ENCODE peak calls at places on chromosomes 2 and 18, in nine cellular contexts. U, R, C, W, H, Z, T, I and L are unnamed samples.
A peak's percentile ranks its signal among the peaks of the same experiment; 100 is the strongest.

GRCh38 chr2:31539505-31539904 is 41.2 kb downstream of the SRD5A2 start:
- DNase-seq in T (no peak), I (no peak), W (no peak), Z (no peak), H (no peak), R (no peak), C (no peak), U (no peak), L (no peak)

GRCh38 chr2:161239416-161240109 is 68.7 kb upstream of the PSMD14 start:
- DNase-seq in W (peak; percentile 22), Z (no peak), I (no peak), T (no peak), U (no peak), H (no peak), R (no peak), C (no peak), L (no peak)

GRCh38 chr18:12574494-12575185 is 83.3 kb downstream of the SPIRE1 start:
- DNase-seq in U (peak; percentile 35), Z (no peak), I (peak; percentile 55), T (no peak), H (no peak), R (no peak), W (no peak), C (no peak), L (no peak)

GRCh38 chr2:62854600-62855514 is 149.3 kb downstream of the EHBP1 start:
- DNase-seq in W (no peak), U (no peak), H (no peak), C (no peak), T (no peak), Z (no peak), I (no peak), R (no peak), L (no peak)

GRCh38 chr18:3869848-3870247 is 419.9 kb downstream of the TGIF1 start:
- DNase-seq in Z (peak; percentile 77), H (no peak), C (no peak), R (no peak), W (no peak), U (peak; percentile 76), T (no peak), I (peak; percentile 13), L (no peak)

GRCh38 chr2:8303322-8303832 is 378.5 kb upstream of the ID2 start:
- DNase-seq in C (no peak), W (peak; percentile 54), R (peak; percentile 66), T (no peak), Z (no peak), I (peak; percentile 82), U (no peak), H (peak; percentile 81), L (peak; percentile 12)

GRCh38 chr18:76496200-76496890 is 1.3 kb upstream of the ZNF516 start:
- DNase-seq in Z (peak; percentile 47), T (peak; percentile 86), I (peak; percentile 67), C (peak; percentile 83), H (peak; percentile 72), W (peak; percentile 91), U (peak; percentile 74), R (peak; percentile 80), L (no peak)

GRCh38 chr2:157442636-157443035 is 1.3 kb downstream of the CYTIP start:
- DNase-seq in H (no peak), W (no peak), I (no peak), Z (no peak), T (no peak), R (no peak), C (no peak), U (no peak), L (no peak)

GRCh38 chr2:28525481-28525880 is 29.6 kb downstream of the PLB1 start:
- DNase-seq in Z (no peak), U (no peak), T (no peak), W (no peak), H (no peak), I (no peak), R (no peak), C (no peak), L (no peak)

GRCh38 chr18:3118195-3119010 is 101.4 kb downstream of the MYOM1 start:
- DNase-seq in T (no peak), I (peak; percentile 31), Z (no peak), W (no peak), U (no peak), R (no peak), H (no peak), C (no peak), L (no peak)

GRCh38 chr18:79766308-79766707 is 31.4 kb upstream of the KCNG2 start:
- DNase-seq in I (no peak), U (no peak), Z (no peak), T (no peak), C (peak; percentile 8), R (no peak), W (peak; percentile 9), H (no peak), L (no peak)

GRCh38 chr2:40450066-40450841 is 1.6 kb downstream of the SLC8A1 start:
- DNase-seq in T (peak; percentile 37), H (no peak), Z (no peak), C (no peak), U (peak; percentile 60), R (no peak), W (no peak), I (no peak), L (no peak)

GRCh38 chr2:5195636-5196035 is 496.5 kb upstream of the SOX11 start:
- DNase-seq in H (no peak), R (no peak), I (no peak), W (no peak), C (no peak), U (no peak), Z (no peak), T (no peak), L (no peak)

GRCh38 chr2:234412726-234413125 is 84.2 kb downstream of the ARL4C start:
- DNase-seq in W (no peak), I (no peak), C (no peak), R (no peak), T (no peak), Z (peak; percentile 36), U (no peak), H (no peak), L (no peak)

GRCh38 chr2:219661197-219661954 is 33.9 kb downstream of the SLC4A3 start:
- DNase-seq in U (peak; percentile 45), I (no peak), Z (peak; percentile 27), W (no peak), T (no peak), H (no peak), C (no peak), R (no peak), L (no peak)

GRCh38 chr2:170022692-170023091 is 155.3 kb upstream of the MYO3B start:
- DNase-seq in U (peak; percentile 89), Z (peak; percentile 15), I (no peak), C (no peak), R (no peak), T (no peak), W (no peak), H (no peak), L (no peak)

GRCh38 chr18:27808678-27809077 is 368.3 kb downstream of the CDH2 start:
- DNase-seq in W (no peak), R (no peak), C (no peak), H (no peak), T (no peak), U (no peak), I (no peak), Z (no peak), L (no peak)

GRCh38 chr2:137975280-137976271 is 11.3 kb downstream of the HNMT start:
- DNase-seq in U (no peak), T (no peak), I (peak; percentile 71), C (no peak), H (no peak), R (no peak), W (no peak), Z (no peak), L (peak; percentile 73)

GRCh38 chr2:26333286-26333685 is 12.7 kb upstream of the SELENOI start:
- DNase-seq in H (no peak), W (no peak), R (no peak), I (peak; percentile 47), U (no peak), C (no peak), T (no peak), Z (no peak), L (no peak)

GRCh38 chr2:105238664-105239240 is 2.8 kb upstream of the GPR45 start:
- DNase-seq in W (no peak), H (no peak), T (no peak), Z (no peak), R (no peak), C (no peak), U (no peak), I (no peak), L (no peak)

GRCh38 chr18:14093526-14093925 is 38.7 kb downstream of the ZNF519 start:
- DNase-seq in T (no peak), H (no peak), U (no peak), R (no peak), I (no peak), W (no peak), Z (no peak), C (no peak), L (no peak)

GRCh38 chr2:10036095-10036879 is 7.1 kb upstream of the KLF11 start:
- DNase-seq in R (peak; percentile 91), I (peak; percentile 92), W (peak; percentile 87), C (peak; percentile 61), U (peak; percentile 63), T (peak; percentile 72), H (peak; percentile 64), Z (peak; percentile 84), L (no peak)
- H3K4me1 ChIP-seq in R (peaks cover 55% of the 10 kb centered on the region), I (peaks cover 48% of the 10 kb centered on the region), W (peaks cover 30% of the 10 kb centered on the region), C (peaks cover 21% of the 10 kb centered on the region), U (peaks cover 9% of the 10 kb centered on the region), T (no peaks in the 10 kb centered on the region), H (peaks cover 42% of the 10 kb centered on the region), Z (peaks cover 16% of the 10 kb centered on the region), L (no peaks in the 10 kb centered on the region)

DNA sequence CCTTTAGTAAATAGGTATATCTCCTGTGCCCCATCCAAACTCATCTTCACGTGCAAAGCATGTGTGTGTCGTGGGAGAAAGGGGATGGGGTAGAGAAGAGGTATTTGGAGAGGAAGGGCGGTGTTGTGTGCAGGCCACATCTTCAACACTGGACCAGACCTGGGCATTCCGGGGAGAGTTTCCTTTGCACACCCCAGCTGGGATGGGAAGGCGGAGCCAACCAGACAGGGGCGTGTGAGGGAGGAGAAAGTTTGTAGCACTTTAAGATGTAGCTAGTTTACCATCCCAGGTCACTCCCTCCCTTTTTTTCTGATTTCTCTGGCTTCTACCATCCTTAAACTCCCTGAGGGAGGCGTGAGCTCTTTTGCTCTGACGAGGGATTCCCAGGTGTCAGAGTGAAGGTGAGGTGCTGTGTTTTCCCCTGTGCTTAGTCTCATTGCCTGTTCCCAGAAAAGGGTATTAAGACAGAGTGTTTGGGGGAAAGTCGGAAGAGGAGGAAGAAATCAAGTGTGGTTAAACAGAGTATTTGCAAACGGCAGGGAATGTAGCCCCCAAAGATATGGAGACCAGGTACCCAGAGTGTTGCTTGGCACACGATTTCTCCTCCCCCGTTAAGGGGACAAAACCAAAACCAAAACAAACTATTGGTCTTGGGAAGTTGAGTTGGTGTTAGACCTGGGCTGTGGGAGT is 1.6 kb downstream of the SETBP1 start:
- DNase-seq in U (no peak), I (peak; percentile 32), W (peak; percentile 66), Z (no peak), R (no peak), H (peak; percentile 62), T (peak; percentile 71), C (peak; percentile 63), L (peak; percentile 25)
- TF ChIP-seq POLR2A in U (no peak), I (no peak), W (no peak), Z (no peak), R (no peak), H (no peak), T (peak; percentile 10), C (no peak), L (no peak)

GRCh38 chr18:55475467-55475866 is 112.5 kb downstream of the TCF4 start:
- DNase-seq in Z (no peak), W (no peak), R (no peak), I (no peak), U (no peak), T (no peak), C (no peak), H (no peak), L (no peak)
- H3K4me1 ChIP-seq in Z (no peaks in the 10 kb centered on the region), W (peaks cover 4% of the 10 kb centered on the region), R (peaks cover 17% of the 10 kb centered on the region), I (no peaks in the 10 kb centered on the region), U (peaks cover 3% of the 10 kb centered on the region), T (no peaks in the 10 kb centered on the region), C (no peaks in the 10 kb centered on the region), H (peaks cover 11% of the 10 kb centered on the region), L (no peaks in the 10 kb centered on the region)

GRCh38 chr2:184425083-184425482 is 173.2 kb upstream of the ZNF804A start:
- DNase-seq in R (no peak), Z (no peak), T (no peak), U (no peak), C (no peak), W (no peak), I (no peak), H (no peak), L (no peak)
- TF ChIP-seq POLR2A in R (no peak), Z (no peak), T (no peak), U (no peak), C (no peak), W (no peak), I (no peak), H (no peak), L (no peak)